ENCODE peak calls at places on chromosomes 6 and 20, in four cellular contexts. C, B, I and Y are unnamed samples. For H3K9me3, the result is how much of the 10 kb centered on the place peaks cover.

GRCh38 chr6:69631552-69632346 is 165.1 kb downstream of the LMBRD1 start:
- DNase-seq in C (no peak), B (no peak), I (no peak), Y (no peak)

GRCh38 chr20:54726687-54727086 is 251.3 kb downstream of the DOK5 start:
- DNase-seq in C (no peak), B (no peak), I (no peak), Y (no peak)

GRCh38 chr6:8017276-8017701 is 46.9 kb downstream of the BLOC1S5 start:
- DNase-seq in C (no peak), B (no peak), I (no peak), Y (no peak)

GRCh38 chr6:98566126-98566525 is 268.2 kb upstream of the POU3F2 start:
- DNase-seq in C (no peak), B (no peak), I (no peak), Y (no peak)

GRCh38 chr20:47129306-47129705 is 227.2 kb downstream of the ZMYND8 start:
- DNase-seq in C (no peak), B (no peak), I (no peak), Y (no peak)

GRCh38 chr6:74991573-74992332 is 214.1 kb downstream of the COL12A1 start:
- DNase-seq in C (no peak), B (no peak), I (no peak), Y (no peak)

GRCh38 chr20:13510837-13511488 is 127.8 kb downstream of the TASP1 start:
- DNase-seq in C (peak), B (no peak), I (peak), Y (peak)

GRCh38 chr20:57410398-57411323 is 19.5 kb downstream of the RBM38 start:
- DNase-seq in C (no peak), B (no peak), I (no peak), Y (peak)

GRCh38 chr20:50274570-50275430 is 84.2 kb downstream of the CEBPB start:
- DNase-seq in C (peak), B (peak), I (peak), Y (peak)

GRCh38 chr6:169302716-169303115 is 49.1 kb upstream of the THBS2 start:
- DNase-seq in C (no peak), B (no peak), I (no peak), Y (no peak)

GRCh38 chr6:107419747-107420146 is 39.6 kb downstream of the PDSS2 start:
- DNase-seq in C (no peak), B (no peak), I (no peak), Y (no peak)

GRCh38 chr6:107418118-107418517 is 41.2 kb downstream of the PDSS2 start:
- DNase-seq in C (no peak), B (no peak), I (no peak), Y (no peak)

GRCh38 chr6:107414246-107414645 is 45.1 kb downstream of the PDSS2 start:
- DNase-seq in C (no peak), B (no peak), I (no peak), Y (no peak)

GRCh38 chr6:107411161-107411560 is 48.2 kb downstream of the PDSS2 start:
- DNase-seq in C (no peak), B (no peak), I (no peak), Y (no peak)

DNA sequence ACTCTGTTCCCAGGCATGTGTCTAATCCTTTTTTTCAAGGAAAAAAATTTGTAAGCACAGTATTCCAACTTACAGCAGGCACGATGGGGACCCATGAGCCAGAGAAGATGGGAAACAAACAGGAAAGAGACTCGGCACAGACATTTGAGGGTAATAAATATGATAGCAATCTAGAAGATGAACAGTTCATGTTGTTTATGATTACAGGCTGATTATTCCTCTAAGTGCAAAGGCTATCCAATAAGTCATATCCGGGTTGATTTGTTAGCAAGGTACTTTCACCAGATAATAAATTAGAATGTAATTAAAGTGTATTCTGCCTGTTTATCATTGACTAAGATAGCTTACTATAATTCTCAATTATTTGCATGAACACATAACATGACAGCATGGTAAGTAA is 43.2 kb downstream of the PDSS2 start:
- DNase-seq in C (no peak), B (no peak), I (no peak), Y (no peak)
- H3K9me3 ChIP-seq in C (under half), B (under half), I (under half), Y (under half)

DNA sequence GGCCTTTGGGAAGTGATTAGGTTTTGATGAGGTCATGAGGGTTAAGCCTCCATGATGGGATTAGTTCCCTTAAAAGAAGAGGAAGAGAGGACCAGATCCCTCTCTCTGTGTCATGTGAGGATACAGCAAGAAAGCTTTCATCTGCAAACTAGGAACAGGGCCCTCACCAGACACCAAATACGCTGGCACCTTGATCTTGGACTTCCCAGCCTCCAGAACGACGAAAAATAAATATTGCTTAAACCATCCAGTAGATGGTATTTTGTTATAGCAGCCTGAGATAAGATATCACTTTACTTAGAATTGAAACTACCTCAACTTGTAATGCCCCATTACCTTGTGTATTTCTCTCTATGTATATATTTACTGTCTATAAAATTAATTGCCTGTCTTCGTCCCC is 65.4 kb upstream of the NNAT start:
- DNase-seq in C (no peak), B (no peak), I (no peak), Y (no peak)
- H3K9me3 ChIP-seq in C (under half), B (under half), I (under half), Y (under half)

DNA sequence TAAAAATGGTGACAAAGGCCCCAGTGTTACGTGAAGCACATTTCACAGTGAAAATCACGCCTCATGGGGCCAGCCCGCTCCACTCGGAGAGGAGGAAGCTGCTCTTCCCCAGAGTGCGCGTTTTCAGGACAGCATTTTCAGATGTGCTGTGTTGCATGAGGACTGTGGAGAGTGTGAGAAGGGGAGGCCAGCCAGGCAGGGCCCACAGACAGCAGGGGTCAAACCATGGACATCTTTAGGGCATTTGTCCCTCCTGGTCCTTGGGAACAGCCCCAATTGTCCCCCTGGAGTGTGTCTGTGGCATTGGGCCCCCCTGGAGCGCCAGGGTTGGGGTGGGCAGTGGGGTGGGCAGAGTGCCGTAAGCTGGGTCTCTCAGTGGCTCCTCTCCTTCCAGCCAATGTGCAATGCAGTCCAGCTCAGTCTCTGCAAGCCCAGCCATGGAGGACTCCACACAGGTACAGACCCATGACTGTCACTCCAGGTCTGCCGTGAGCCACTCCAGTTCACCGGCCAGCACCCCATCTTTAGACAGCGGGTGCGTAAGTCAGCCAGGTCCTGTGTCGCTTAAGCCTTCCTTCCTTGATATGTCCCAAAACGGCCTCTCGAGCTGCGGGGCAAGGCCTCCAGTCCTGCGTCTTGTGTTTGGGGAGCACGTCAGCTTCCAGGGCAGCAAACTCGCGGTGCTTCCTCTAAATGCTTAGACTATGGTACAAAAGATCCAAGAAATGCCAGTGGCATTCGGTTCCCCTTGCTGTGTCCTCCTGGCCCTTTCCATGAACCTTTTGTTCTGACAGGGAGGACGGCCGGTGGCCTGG is 159.3 kb upstream of the AFDN start:
- DNase-seq in C (no peak), B (no peak), I (no peak), Y (no peak)
- H3K9me3 ChIP-seq in C (under half), B (under half), I (under half), Y (under half)

GRCh38 chr6:67717281-67717680 is 917.8 kb upstream of the ADGRB3 start:
- DNase-seq in C (no peak), B (no peak), I (no peak), Y (no peak)

DNA sequence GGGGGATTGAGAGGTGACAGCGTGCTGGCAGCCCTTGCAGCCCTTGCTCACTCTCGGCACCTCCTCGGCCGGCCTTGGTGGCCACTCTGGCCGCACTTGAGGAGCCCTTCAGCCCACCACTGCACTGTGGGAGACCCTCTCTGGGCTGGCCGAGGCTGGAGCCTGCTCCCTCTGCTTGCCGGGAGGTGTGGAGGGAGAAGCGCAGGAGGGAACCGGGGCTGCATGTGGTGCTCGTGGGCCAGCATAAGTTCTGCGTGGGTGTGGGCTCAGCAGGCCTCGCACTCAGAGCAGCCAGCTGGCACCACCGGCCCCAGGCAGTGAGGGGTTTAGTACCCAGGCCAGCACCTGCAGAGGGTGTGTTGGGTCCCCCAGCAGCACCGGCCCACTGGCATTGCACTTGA is 912.2 kb upstream of the ADGRB3 start:
- DNase-seq in C (no peak), B (no peak), I (no peak), Y (no peak)
- H3K9me3 ChIP-seq in C (under half), B (under half), I (under half), Y (under half)

DNA sequence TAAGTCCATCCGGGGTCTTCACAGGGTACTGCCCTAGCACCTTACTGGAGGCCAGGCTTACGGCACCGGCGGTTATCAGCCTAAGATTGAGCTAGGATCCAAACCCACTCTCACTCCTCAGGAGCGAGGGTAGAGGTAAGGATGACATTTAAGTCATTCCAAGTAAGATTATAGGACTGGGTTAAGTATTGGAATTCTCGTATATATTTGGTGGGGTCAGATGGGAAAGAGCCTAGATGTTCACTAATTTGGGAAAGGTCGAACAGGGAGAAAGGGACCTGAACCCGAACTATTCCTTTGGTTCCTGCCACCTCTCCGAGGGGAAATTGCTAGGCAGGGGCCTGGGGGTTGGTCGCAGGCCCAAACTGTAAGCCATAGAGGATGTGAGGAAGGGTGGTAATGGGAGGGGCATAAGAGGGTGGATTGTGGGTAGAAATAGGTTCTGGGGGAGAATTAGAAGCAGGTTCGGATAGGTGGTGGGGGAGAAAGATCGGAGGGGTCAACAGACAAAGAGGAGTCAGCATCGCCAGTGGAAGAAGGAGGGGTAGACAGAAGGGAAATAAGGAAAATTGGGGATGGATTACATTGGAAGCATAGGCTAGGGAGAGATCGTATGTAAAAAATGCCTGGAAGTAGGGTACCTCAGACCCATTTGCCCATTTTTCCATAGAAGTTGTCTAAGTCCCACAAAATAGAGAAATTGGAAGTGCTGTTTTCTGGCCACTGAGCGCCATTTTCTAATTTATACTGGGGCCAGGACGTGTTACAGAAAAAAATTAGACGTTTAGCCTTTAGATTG is 747.1 kb upstream of the ADGRB3 start:
- DNase-seq in C (no peak), B (no peak), I (no peak), Y (no peak)
- H3K9me3 ChIP-seq in C (under half), B (under half), I (under half), Y (under half)